ENCODE peak calls at places on chromosomes 3 and 15, in four cellular contexts. V is ecto neural progenitor cell, A is prostate gland, N is HT-29. E is an unnamed sample.

GRCh38 chr15:77173487-77173886 is 102.6 kb upstream of the TSPAN3 start:
- DNase-seq in N (peak; percentile 42), A (no peak), V (no peak), E (no peak)

GRCh38 chr15:50767332-50767861 is 1.9 kb upstream of the SPPL2A start:
- DNase-seq in N (peak; percentile 36), V (no peak), A (peak; percentile 49), E (no peak)

GRCh38 chr3:63726656-63727055 is 74.2 kb downstream of the SNTN start:
- DNase-seq in N (no peak), A (no peak), V (no peak), E (no peak)

GRCh38 chr15:28944286-28944685 is 58.5 kb downstream of the APBA2 start:
- DNase-seq in A (no peak), N (no peak), V (peak; percentile 31), E (peak; percentile 17)

GRCh38 chr3:122947621-122948202 is 79.9 kb downstream of the SEMA5B start:
- DNase-seq in V (no peak), A (no peak), N (peak; percentile 15), E (no peak)

GRCh38 chr3:15743587-15744009 is 54.2 kb downstream of the ANKRD28 start:
- DNase-seq in A (no peak), V (no peak), N (no peak), E (no peak)

GRCh38 chr3:152444029-152444641 is 175.4 kb downstream of the MBNL1 start:
- DNase-seq in A (no peak), N (peak; percentile 80), V (no peak), E (no peak)

GRCh38 chr3:27146786-27147185 is 222.4 kb downstream of the NEK10 start:
- DNase-seq in V (no peak), A (no peak), N (no peak), E (no peak)

GRCh38 chr3:155369244-155369643 is 75.8 kb upstream of the STRIT1 start:
- DNase-seq in N (no peak), V (no peak), A (no peak), E (no peak)

GRCh38 chr3:128278761-128279593 is 125.7 kb downstream of the EEFSEC start:
- DNase-seq in V (peak; percentile 84), N (no peak), A (peak; percentile 28), E (peak; percentile 36)

GRCh38 chr3:186259612-186260383 is 102.2 kb downstream of the DGKG start:
- DNase-seq in A (peak; percentile 45), V (peak; percentile 87), N (peak; percentile 78), E (peak; percentile 46)

GRCh38 chr3:51718547-51719412 is 11.9 kb downstream of the GRM2 start:
- DNase-seq in A (no peak), N (peak; percentile 78), V (peak; percentile 85), E (no peak)

GRCh38 chr3:183193762-183194701 is 31.5 kb upstream of the LAMP3 start:
- DNase-seq in N (no peak), V (no peak), A (no peak), E (no peak)

GRCh38 chr3:126607214-126607908 is 47.6 kb downstream of the TXNRD3 start:
- DNase-seq in N (peak; percentile 16), A (no peak), V (no peak), E (no peak)

GRCh38 chr3:126472277-126473006 is 3.2 kb downstream of the ZXDC start:
- DNase-seq in A (peak; percentile 80), V (no peak), N (peak; percentile 92), E (peak; percentile 88)

GRCh38 chr3:187181454-187182170 is 15.7 kb upstream of the RTP1 start:
- DNase-seq in N (no peak), V (no peak), A (no peak), E (no peak)

GRCh38 chr3:84893211-84893610 is 65.6 kb upstream of the CADM2 start:
- DNase-seq in A (no peak), V (no peak), N (no peak), E (no peak)

GRCh38 chr3:132256984-132257383 is 60.2 kb upstream of the ACP3 start:
- DNase-seq in N (peak; percentile 81), V (peak; percentile 50), A (peak; percentile 50), E (no peak)

GRCh38 chr3:198081421-198081844 is 121.4 kb downstream of the LMLN start:
- DNase-seq in A (peak; percentile 4), V (peak; percentile 55), N (no peak), E (no peak)

GRCh38 chr3:195411831-195412230 is 31.0 kb downstream of the ACAP2 start:
- DNase-seq in V (no peak), A (no peak), N (no peak), E (no peak)

GRCh38 chr3:64257096-64257755 is 32.0 kb upstream of the PRICKLE2 start:
- DNase-seq in A (no peak), V (no peak), N (no peak), E (no peak)

GRCh38 chr3:16916840-16917239 is 32.1 kb downstream of the PLCL2 start:
- DNase-seq in N (no peak), A (no peak), V (no peak), E (no peak)

GRCh38 chr3:45987368-45988099 is 8.1 kb downstream of the FYCO1 start:
- DNase-seq in V (no peak), N (no peak), A (no peak), E (peak; percentile 68)

GRCh38 chr3:49534581-49535495 is 19.4 kb upstream of the BSN start:
- DNase-seq in V (peak; percentile 78), A (no peak), N (peak; percentile 8), E (no peak)

GRCh38 chr15:40104865-40105516 is 3.7 kb downstream of the BMF start:
- DNase-seq in A (peak; percentile 89), V (peak; percentile 95), N (peak; percentile 98), E (peak; percentile 96)

GRCh38 chr3:27729748-27730611 is 7.9 kb upstream of the EOMES start:
- DNase-seq in V (peak; percentile 65), N (no peak), A (no peak), E (no peak)

GRCh38 chr3:58353722-58354553 is 21.2 kb downstream of the PXK start:
- DNase-seq in A (no peak), N (no peak), V (no peak), E (no peak)

GRCh38 chr3:50341537-50341936 is 901 bp upstream of the RASSF1 start:
- DNase-seq in V (no peak), N (no peak), A (no peak), E (no peak)

GRCh38 chr3:129013491-129013891 is 12.4 kb downstream of the EFCC1 start:
- DNase-seq in V (peak; percentile 39), N (peak; percentile 23), A (no peak), E (no peak)

E was measured in tibial artery.